ENCODE peak calls at places on chromosomes 4 and X, in seven cellular contexts. V, Y, C, K, F, W and X are unnamed samples.

GRCh38 chrX:12239356-12240082 is 101.2 kb downstream of the FRMPD4 start:
- DNase-seq in W (no peak), V (no peak), C (no peak), F (no peak), K (no peak), Y (no peak), X (no peak)

GRCh38 chr4:7392438-7393374 is 42.0 kb downstream of the PSAPL1 start:
- DNase-seq in K (no peak), Y (no peak), V (no peak), C (no peak), F (no peak), W (no peak), X (peak; percentile 68)

GRCh38 chr4:108937066-108937465 is 174.2 kb upstream of the ETNPPL start:
- DNase-seq in Y (no peak), W (no peak), F (no peak), C (no peak), V (no peak), K (no peak), X (no peak)

GRCh38 chrX:16897445-16897844 is 27.3 kb upstream of the RBBP7 start:
- DNase-seq in Y (no peak), W (no peak), F (no peak), K (no peak), V (no peak), C (no peak), X (no peak)

GRCh38 chr4:139015269-139015947 is at the start of gene NOCT:
- DNase-seq in C (peak; percentile 94), Y (peak; percentile 71), K (peak; percentile 92), F (peak; percentile 68), V (peak; percentile 91), W (peak; percentile 91), X (peak; percentile 86)

GRCh38 chrX:139932077-139932900 is 564 bp downstream of the ATP11C start:
- DNase-seq in C (peak; percentile 73), K (peak; percentile 32), F (no peak), V (peak; percentile 30), Y (peak; percentile 20), W (peak; percentile 50), X (peak; percentile 48)

GRCh38 chr4:22897520-22898108 is 204.9 kb downstream of the GBA3 start:
- DNase-seq in C (no peak), K (peak; percentile 19), V (no peak), F (no peak), W (peak; percentile 16), Y (no peak), X (no peak)

GRCh38 chrX:132615396-132616131 is 126.7 kb upstream of the MBNL3 start:
- DNase-seq in C (peak; percentile 16), K (peak; percentile 61), V (peak; percentile 42), W (peak; percentile 21), Y (peak; percentile 44), F (no peak), X (peak; percentile 30)

GRCh38 chrX:69289046-69289838 is 124.0 kb upstream of the PJA1 start:
- DNase-seq in K (no peak), Y (no peak), C (no peak), V (no peak), F (no peak), W (no peak), X (no peak)

GRCh38 chrX:15849555-15849954 is 5.1 kb downstream of the AP1S2 start:
- DNase-seq in C (no peak), V (no peak), F (no peak), Y (no peak), W (no peak), K (no peak), X (no peak)

GRCh38 chrX:55004231-55004630 is 4.1 kb downstream of the APEX2 start:
- DNase-seq in W (no peak), V (no peak), K (no peak), C (no peak), Y (no peak), F (no peak), X (no peak)

GRCh38 chr4:7419961-7420660 is 14.6 kb downstream of the PSAPL1 start:
- DNase-seq in K (no peak), F (no peak), W (no peak), V (no peak), C (no peak), Y (no peak), X (peak; percentile 4)

GRCh38 chrX:108001218-108001814 is 19.1 kb upstream of the TEX13B start:
- DNase-seq in F (no peak), C (no peak), Y (no peak), K (no peak), W (no peak), V (no peak), X (no peak)

GRCh38 chrX:19373034-19373891 is 29.5 kb downstream of the PDHA1 start:
- DNase-seq in K (no peak), F (no peak), V (no peak), W (no peak), C (no peak), Y (no peak), X (no peak)

GRCh38 chrX:147602297-147602696 is 309.4 kb upstream of the FMR1 start:
- DNase-seq in Y (no peak), F (no peak), W (no peak), V (no peak), C (no peak), K (no peak), X (no peak)

GRCh38 chr4:122658818-122659295 is 38.0 kb upstream of the IL21 start:
- DNase-seq in W (no peak), V (no peak), F (peak; percentile 20), Y (no peak), C (no peak), K (no peak), X (no peak)
- TF ChIP-seq CTCF in W (no peak), V (no peak), F (no peak), Y (no peak), C (no peak), K (no peak), X (no peak)

DNA sequence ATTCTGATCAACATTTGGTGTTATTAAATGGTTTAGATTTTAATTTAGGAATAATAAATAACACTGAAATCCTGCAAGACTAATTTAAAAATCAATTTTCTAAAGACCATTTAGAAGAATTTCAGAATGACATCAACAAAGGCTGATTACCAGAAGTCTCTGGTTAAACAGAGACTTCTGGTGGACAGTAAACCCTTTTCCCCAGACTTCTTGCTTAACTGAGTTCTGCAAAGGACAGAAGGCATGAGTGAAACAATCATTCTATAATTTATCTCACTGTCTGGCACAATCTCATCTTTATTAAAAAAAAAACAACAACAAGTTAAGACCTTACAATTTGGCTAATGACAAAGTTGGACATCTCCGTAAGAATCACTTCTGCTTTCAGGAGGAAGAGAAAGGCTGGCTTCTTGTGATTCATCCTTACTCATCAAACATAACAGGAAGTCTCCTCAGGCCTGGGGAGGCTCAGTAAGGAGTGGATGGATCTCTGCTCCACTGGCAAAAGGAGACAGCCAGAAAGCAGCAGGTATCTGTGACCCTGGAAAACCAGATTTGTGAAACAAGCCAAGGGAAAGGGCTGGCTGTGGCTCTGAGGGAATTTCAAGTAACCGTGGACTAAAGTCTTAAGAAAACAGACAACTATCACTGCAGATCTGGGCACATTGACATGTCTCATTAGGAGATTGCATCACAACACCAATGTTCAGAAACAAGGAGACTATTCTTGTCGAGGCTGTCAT is 908 bp upstream of the TLR6 start:
- DNase-seq in C (no peak), Y (peak; percentile 47), F (peak; percentile 82), W (no peak), K (no peak), V (peak; percentile 65), X (no peak)
- TF ChIP-seq CTCF in C (no peak), Y (no peak), F (no peak), W (no peak), K (no peak), V (no peak), X (no peak)

GRCh38 chr4:133084421-133084820 is 64.7 kb upstream of the PCDH10 start:
- DNase-seq in F (no peak), K (no peak), C (no peak), W (no peak), Y (no peak), V (no peak), X (no peak)

GRCh38 chr4:133081246-133081645 is 67.8 kb upstream of the PCDH10 start:
- DNase-seq in V (no peak), K (no peak), C (no peak), W (no peak), F (no peak), Y (no peak), X (no peak)
- TF ChIP-seq CTCF in V (no peak), K (no peak), C (no peak), W (no peak), F (no peak), Y (no peak), X (no peak)

GRCh38 chr4:38866973-38867477 is 581 bp upstream of the FAM114A1 start:
- DNase-seq in W (no peak), K (no peak), Y (no peak), F (no peak), C (no peak), V (no peak), X (no peak)
- TF ChIP-seq CTCF in W (no peak), K (no peak), Y (no peak), F (no peak), C (no peak), V (peak; percentile 15), X (no peak)

GRCh38 chr4:121697626-121698025 is 846 bp upstream of the ANXA5 start:
- DNase-seq in F (no peak), V (peak; percentile 47), K (no peak), C (no peak), Y (no peak), W (no peak), X (no peak)

GRCh38 chr4:121693450-121693849 is 3.3 kb downstream of the ANXA5 start:
- DNase-seq in Y (no peak), C (no peak), F (no peak), W (no peak), K (no peak), V (no peak), X (no peak)

GRCh38 chr4:121698119-121698732 is 1.4 kb upstream of the ANXA5 start:
- DNase-seq in F (no peak), Y (peak; percentile 34), C (no peak), V (no peak), W (no peak), K (no peak), X (peak; percentile 44)

GRCh38 chr4:121696641-121697461 is at the start of gene ANXA5:
- DNase-seq in W (peak; percentile 93), C (peak; percentile 93), Y (peak; percentile 71), F (no peak), V (peak; percentile 74), K (peak; percentile 86), X (peak; percentile 88)

GRCh38 chr4:121696140-121696640 is 590 bp downstream of the ANXA5 start:
- DNase-seq in C (peak; percentile 80), K (peak; percentile 70), Y (peak; percentile 77), W (peak; percentile 78), V (peak; percentile 67), F (no peak), X (peak; percentile 90)
- TF ChIP-seq CTCF in C (peak; percentile 17), K (no peak), Y (peak; percentile 51), W (no peak), V (no peak), F (peak; percentile 27), X (peak; percentile 41)

GRCh38 chr4:15349426-15349825 is 78.4 kb upstream of the C1QTNF7 start:
- DNase-seq in K (no peak), Y (no peak), C (no peak), W (no peak), V (no peak), F (no peak), X (no peak)
- TF ChIP-seq CTCF in K (no peak), Y (no peak), C (no peak), W (no peak), V (no peak), F (no peak), X (no peak)

DNA sequence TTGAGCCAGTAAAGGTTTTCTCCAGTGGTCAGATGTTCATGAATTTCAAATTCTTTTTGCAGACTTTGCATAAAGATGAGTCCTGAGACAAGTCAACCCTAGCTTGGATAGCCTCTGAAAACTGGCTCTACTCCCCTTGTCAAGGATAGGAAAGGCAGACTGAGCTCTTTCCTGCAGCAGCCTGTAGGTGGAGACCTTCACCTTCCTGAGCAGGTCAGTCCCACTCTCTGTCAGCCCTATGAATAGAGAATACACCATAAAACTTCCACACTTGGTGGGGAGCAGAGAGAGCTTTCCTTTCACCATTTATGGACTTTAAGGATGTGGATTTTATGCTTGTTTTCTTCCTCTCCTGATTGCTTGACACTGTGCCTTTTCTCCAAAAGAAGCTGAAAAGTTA is 41.9 kb downstream of the PCDH19 start:
- DNase-seq in W (no peak), V (no peak), K (peak; percentile 9), C (no peak), Y (no peak), F (no peak), X (no peak)
- TF ChIP-seq CTCF in W (no peak), V (no peak), K (no peak), C (no peak), Y (no peak), F (peak; percentile 47), X (no peak)